ENCODE peak calls at places on chromosomes 12 and 14, in ten cellular contexts. T is GM10248; L is germinal center; W is A549; S is activated naive CD4-positive, alpha-beta T cell; Z is GM04504; C is NCI-H446; V is stimulated activated CD4-positive, alpha-beta T cell treated with anti-CD3 and anti-CD28 coated beads, Interleukin-1b, Interleukin-23, amount 100 ng/mL, for 1 hour; G is skeletal muscle cell; D is WTC11. P is an unnamed sample.

GRCh38 chr12:107179883-107180282 is 86.5 kb upstream of the CRY1 start:
- DNase-seq in S (no peak), Z (no peak), T (no peak), G (peak), C (no peak), D (no peak), V (no peak), L (no peak), W (peak), P (no peak)

GRCh38 chr14:104499784-104500496 is 79.6 kb upstream of the C14orf180 start:
- DNase-seq in Z (no peak), D (no peak), G (no peak), T (no peak), C (no peak), L (no peak), V (no peak), W (no peak), S (no peak), P (no peak)

GRCh38 chr14:55000381-55000780 is 26.5 kb downstream of the WDHD1 start:
- DNase-seq in T (no peak), Z (no peak), W (no peak), V (no peak), D (no peak), S (no peak), G (peak), L (no peak), C (no peak), P (no peak)

GRCh38 chr14:95862243-95862642 is 14.4 kb upstream of the TUNAR start:
- DNase-seq in C (no peak), S (no peak), V (no peak), W (no peak), G (no peak), Z (no peak), T (no peak), L (no peak), D (no peak), P (no peak)

GRCh38 chr12:6539276-6540134 is 5.2 kb downstream of the GAPDH start:
- DNase-seq in D (no peak), S (no peak), V (no peak), T (peak), L (no peak), Z (no peak), C (no peak), G (no peak), W (peak), P (no peak)

GRCh38 chr12:54229624-54230212 is 40.9 kb upstream of the SMUG1 start:
- DNase-seq in G (peak), D (no peak), V (no peak), Z (peak), L (no peak), W (peak), T (no peak), C (no peak), S (no peak), P (no peak)

GRCh38 chr12:103786201-103786600 is 54.8 kb downstream of the NT5DC3 start:
- DNase-seq in D (no peak), V (no peak), G (no peak), Z (no peak), S (no peak), W (no peak), L (no peak), T (no peak), C (no peak), P (no peak)

GRCh38 chr12:50964432-50964831 is 12.1 kb downstream of the HIGD1C start:
- DNase-seq in T (no peak), W (no peak), C (no peak), D (no peak), L (no peak), S (no peak), G (no peak), Z (no peak), V (no peak), P (no peak)

GRCh38 chr14:85731198-85731597 is 201.3 kb downstream of the FLRT2 start:
- DNase-seq in S (no peak), W (no peak), V (no peak), L (no peak), G (peak), Z (peak), D (no peak), C (no peak), T (no peak), P (no peak)

GRCh38 chr14:90574640-90575131 is 177.9 kb downstream of the CALM1 start:
- DNase-seq in Z (no peak), T (no peak), G (no peak), W (no peak), S (no peak), V (no peak), C (no peak), L (no peak), D (no peak), P (no peak)

GRCh38 chr12:53207042-53207441 is at the start of gene ITGB7:
- DNase-seq in Z (no peak), S (no peak), L (peak), C (no peak), T (peak), W (no peak), G (no peak), V (peak), D (no peak), P (no peak)

GRCh38 chr12:110585231-110585799 is 2.2 kb upstream of the PPTC7 start:
- DNase-seq in T (no peak), V (no peak), G (no peak), S (no peak), D (no peak), L (no peak), W (no peak), C (no peak), Z (no peak), P (no peak)

GRCh38 chr12:117686210-117686609 is 282.6 kb downstream of the KSR2 start:
- DNase-seq in V (no peak), D (no peak), S (no peak), T (no peak), Z (no peak), L (no peak), G (no peak), W (no peak), C (no peak), P (no peak)

GRCh38 chr12:113075137-113075683 is 18.7 kb downstream of the DTX1 start:
- DNase-seq in D (no peak), T (peak), C (no peak), Z (no peak), S (no peak), V (no peak), L (peak), G (no peak), W (no peak), P (no peak)

GRCh38 chr14:96225745-96226151 is 21.1 kb downstream of the BDKRB2 start:
- DNase-seq in S (no peak), L (no peak), W (peak), G (no peak), V (no peak), D (peak), T (no peak), C (no peak), Z (peak), P (no peak)

GRCh38 chr12:64669270-64669842 is 59.1 kb downstream of the RASSF3 start:
- DNase-seq in T (peak), W (no peak), L (no peak), S (no peak), C (no peak), Z (no peak), G (no peak), V (no peak), D (peak), P (no peak)

GRCh38 chr12:48824112-48824511 is 5.8 kb downstream of the CACNB3 start:
- DNase-seq in C (no peak), S (no peak), L (no peak), Z (no peak), W (no peak), T (no peak), V (no peak), D (peak), G (no peak), P (no peak)

GRCh38 chr12:116773276-116773731 is 35.2 kb downstream of the RNFT2 start:
- DNase-seq in T (no peak), L (no peak), W (peak), G (no peak), Z (peak), V (no peak), D (peak), C (no peak), S (no peak), P (no peak)

GRCh38 chr12:1830401-1830845 is 10.1 kb downstream of the LRTM2 start:
- DNase-seq in Z (no peak), S (no peak), D (no peak), L (no peak), G (no peak), C (no peak), V (no peak), W (no peak), T (no peak), P (no peak)

GRCh38 chr12:70265132-70265531 is 21.9 kb downstream of the CNOT2 start:
- DNase-seq in Z (no peak), V (no peak), W (no peak), D (no peak), T (no peak), S (no peak), G (no peak), L (no peak), C (no peak), P (no peak)

GRCh38 chr12:49583361-49584094 is 15.6 kb upstream of the MCRS1 start:
- DNase-seq in D (no peak), T (no peak), Z (no peak), L (no peak), V (no peak), G (peak), W (no peak), S (no peak), C (peak), P (no peak)

GRCh38 chr12:76176935-76177334 is 92.5 kb upstream of the NAP1L1 start:
- DNase-seq in T (no peak), S (no peak), V (no peak), W (no peak), L (no peak), C (no peak), G (no peak), Z (no peak), D (no peak), P (no peak)

GRCh38 chr12:47931187-47931586 is 26.4 kb upstream of the VDR start:
- DNase-seq in L (no peak), V (no peak), G (no peak), W (no peak), Z (no peak), T (no peak), C (no peak), S (no peak), D (no peak), P (no peak)

GRCh38 chr14:67721851-67722250 is 20.2 kb downstream of the RDH12 start:
- DNase-seq in V (no peak), D (no peak), C (no peak), S (no peak), Z (no peak), T (no peak), L (no peak), G (no peak), W (no peak), P (no peak)

GRCh38 chr14:83260751-83261150 is 1727.1 kb upstream of the SEL1L start:
- DNase-seq in G (no peak), V (no peak), C (no peak), T (no peak), W (no peak), L (no peak), Z (no peak), S (no peak), D (no peak), P (no peak)

GRCh38 chr14:74670726-74671125 is 42.2 kb downstream of the AREL1 start:
- DNase-seq in G (no peak), C (no peak), L (no peak), V (no peak), W (no peak), S (no peak), D (no peak), T (no peak), Z (no peak), P (no peak)

GRCh38 chr12:13534242-13534641 is 337.7 kb downstream of the EMP1 start:
- DNase-seq in Z (no peak), C (no peak), V (no peak), T (no peak), L (no peak), D (no peak), S (no peak), W (no peak), G (no peak), P (no peak)

GRCh38 chr14:51668870-51669269 is 17.2 kb downstream of the FRMD6 start:
- DNase-seq in W (no peak), C (no peak), Z (no peak), D (no peak), S (no peak), T (no peak), G (no peak), V (no peak), L (no peak), P (no peak)

GRCh38 chr12:24424889-24425600 is 475.6 kb upstream of the SOX5 start:
- DNase-seq in L (no peak), C (no peak), W (no peak), T (no peak), S (no peak), D (no peak), Z (no peak), G (no peak), V (no peak), P (no peak)

GRCh38 chr12:59834659-59835474 is 239.0 kb downstream of the SLC16A7 start:
- DNase-seq in C (no peak), Z (no peak), T (peak), V (no peak), D (no peak), L (no peak), W (peak), S (no peak), G (no peak), P (no peak)

P was measured in GOT3.